ENCODE peak calls at places on chromosomes 5 and 9, in seven cellular contexts. B, N, O, S, E, W and G are unnamed samples. For H3K9me3, the result is how much of the 10 kb centered on the place peaks cover.

GRCh38 chr9:6243746-6244145 is 28.1 kb downstream of the IL33 start:
- DNase-seq in B (no peak), N (no peak), O (no peak), S (peak), E (no peak), W (no peak), G (no peak)

GRCh38 chr9:78031826-78032598 is 401 bp upstream of the GNAQ start:
- DNase-seq in B (peak), N (peak), O (peak), S (no peak), E (peak), W (no peak), G (peak)

GRCh38 chr5:144335561-144335960 is 164.9 kb downstream of the KCTD16 start:
- DNase-seq in B (no peak), N (no peak), O (no peak), S (peak), E (no peak), W (no peak), G (no peak)

GRCh38 chr5:51567636-51568035 is 184.4 kb downstream of the ISL1 start:
- DNase-seq in B (no peak), N (no peak), O (no peak), S (no peak), E (no peak), W (no peak), G (no peak)

GRCh38 chr5:18314192-18314778 is 680.0 kb downstream of the TAF11L14 start:
- DNase-seq in B (no peak), N (no peak), O (no peak), S (no peak), E (no peak), W (peak), G (no peak)

GRCh38 chr9:82601272-82601835 is 461.6 kb downstream of the RASEF start:
- DNase-seq in B (no peak), N (no peak), O (no peak), S (no peak), E (no peak), W (no peak), G (no peak)

GRCh38 chr5:153671653-153672346 is 181.3 kb downstream of the GRIA1 start:
- DNase-seq in B (no peak), N (no peak), O (no peak), S (no peak), E (no peak), W (no peak), G (no peak)

GRCh38 chr5:163473613-163474243 is 13.3 kb downstream of the HMMR start:
- DNase-seq in B (no peak), N (no peak), O (no peak), S (no peak), E (no peak), W (peak), G (no peak)

GRCh38 chr5:169080352-169080938 is 220.5 kb downstream of the SLIT3 start:
- DNase-seq in B (no peak), N (no peak), O (no peak), S (no peak), E (no peak), W (no peak), G (no peak)

GRCh38 chr9:91210318-91210717 is 151.4 kb downstream of the AUH start:
- DNase-seq in B (no peak), N (no peak), O (no peak), S (no peak), E (no peak), W (no peak), G (no peak)

GRCh38 chr9:110531776-110532175 is 47.8 kb downstream of the SVEP1 start:
- DNase-seq in B (no peak), N (no peak), O (no peak), S (no peak), E (no peak), W (no peak), G (no peak)

GRCh38 chr5:7261049-7261448 is 134.9 kb upstream of the ADCY2 start:
- DNase-seq in B (peak), N (no peak), O (no peak), S (no peak), E (peak), W (peak), G (no peak)

GRCh38 chr5:18920966-18921365 is 1067.0 kb downstream of the CDH18 start:
- DNase-seq in B (no peak), N (no peak), O (no peak), S (no peak), E (no peak), W (no peak), G (no peak)

GRCh38 chr9:129867138-129868032 is 32.1 kb downstream of the USP20 start:
- DNase-seq in B (no peak), N (no peak), O (no peak), S (no peak), E (peak), W (no peak), G (no peak)

GRCh38 chr9:89038354-89039091 is 47.3 kb downstream of the S1PR3 start:
- DNase-seq in B (no peak), N (peak), O (no peak), S (no peak), E (no peak), W (no peak), G (no peak)

GRCh38 chr5:40428129-40428528 is 251.6 kb upstream of the PTGER4 start:
- DNase-seq in B (no peak), N (peak), O (peak), S (no peak), E (no peak), W (no peak), G (no peak)

GRCh38 chr5:133599600-133599999 is 12.7 kb downstream of the FSTL4 start:
- DNase-seq in B (no peak), N (no peak), O (no peak), S (no peak), E (no peak), W (no peak), G (no peak)

GRCh38 chr5:133806847-133807246 is 161.6 kb downstream of the C5orf15 start:
- DNase-seq in B (no peak), N (no peak), O (no peak), S (no peak), E (no peak), W (no peak), G (no peak)

GRCh38 chr5:32598270-32598937 is 13.0 kb downstream of the SUB1 start:
- DNase-seq in B (no peak), N (no peak), O (no peak), S (no peak), E (no peak), W (no peak), G (no peak)

GRCh38 chr5:149756354-149756753 is 26.2 kb downstream of the PPARGC1B start:
- DNase-seq in B (no peak), N (no peak), O (peak), S (no peak), E (no peak), W (no peak), G (no peak)

GRCh38 chr9:35682520-35682919 is 7.2 kb downstream of the TPM2 start:
- DNase-seq in B (no peak), N (no peak), O (no peak), S (no peak), E (no peak), W (no peak), G (no peak)

GRCh38 chr9:68732405-68733020 is 27.5 kb downstream of the PIP5K1B start:
- DNase-seq in B (no peak), N (no peak), O (no peak), S (no peak), E (no peak), W (no peak), G (no peak)

GRCh38 chr9:69877852-69878507 is 57.4 kb downstream of the CFAP95 start:
- DNase-seq in B (no peak), N (no peak), O (no peak), S (no peak), E (no peak), W (peak), G (no peak)

GRCh38 chr5:33840927-33841547 is 50.8 kb downstream of the ADAMTS12 start:
- DNase-seq in B (no peak), N (no peak), O (no peak), S (peak), E (no peak), W (no peak), G (no peak)

GRCh38 chr9:71734953-71735352 is 33.4 kb downstream of the CEMIP2 start:
- DNase-seq in B (no peak), N (no peak), O (no peak), S (no peak), E (no peak), W (no peak), G (no peak)

GRCh38 chr5:65858316-65858715 is 68.1 kb upstream of the ERBIN start:
- DNase-seq in B (no peak), N (no peak), O (no peak), S (no peak), E (no peak), W (no peak), G (no peak)

GRCh38 chr5:94362857-94363256 is 255.5 kb downstream of the KIAA0825 start:
- DNase-seq in B (no peak), N (no peak), O (no peak), S (no peak), E (no peak), W (no peak), G (no peak)

GRCh38 chr5:137900925-137901817 is 11.9 kb downstream of the PKD2L2 start:
- DNase-seq in B (no peak), N (no peak), O (no peak), S (no peak), E (no peak), W (no peak), G (no peak)

GRCh38 chr5:80082731-80083114 is 47.6 kb downstream of the THBS4 start:
- DNase-seq in B (peak), N (peak), O (peak), S (no peak), E (peak), W (peak), G (peak)

GRCh38 chr9:38333047-38333446 is 59.5 kb upstream of the ALDH1B1 start:
- DNase-seq in B (no peak), N (no peak), O (no peak), S (no peak), E (no peak), W (no peak), G (no peak)

GRCh38 chr5:55700745-55701144 is 11.4 kb downstream of the SLC38A9 start:
- DNase-seq in B (no peak), N (no peak), O (no peak), S (no peak), E (no peak), W (no peak), G (no peak)

GRCh38 chr9:110655723-110656641 is 12.6 kb upstream of the MUSK start:
- DNase-seq in B (no peak), N (peak), O (peak), S (no peak), E (no peak), W (no peak), G (no peak)

GRCh38 chr9:96762562-96762961 is 15.3 kb downstream of the ZNF510 start:
- DNase-seq in B (no peak), N (no peak), O (no peak), S (no peak), E (no peak), W (no peak), G (no peak)
- H3K9me3 ChIP-seq in B (half or more), N (under half), O (half or more), S (half or more), E (half or more), W (half or more), G (half or more)

GRCh38 chr5:177300236-177300880 is 3.2 kb downstream of the RAB24 start:
- DNase-seq in B (no peak), N (peak), O (peak), S (peak), E (peak), W (peak), G (no peak)
- TF ChIP-seq CTCF in B (no peak), N (no peak), O (no peak), S (no peak), E (peak), W (peak), G (no peak)

DNA sequence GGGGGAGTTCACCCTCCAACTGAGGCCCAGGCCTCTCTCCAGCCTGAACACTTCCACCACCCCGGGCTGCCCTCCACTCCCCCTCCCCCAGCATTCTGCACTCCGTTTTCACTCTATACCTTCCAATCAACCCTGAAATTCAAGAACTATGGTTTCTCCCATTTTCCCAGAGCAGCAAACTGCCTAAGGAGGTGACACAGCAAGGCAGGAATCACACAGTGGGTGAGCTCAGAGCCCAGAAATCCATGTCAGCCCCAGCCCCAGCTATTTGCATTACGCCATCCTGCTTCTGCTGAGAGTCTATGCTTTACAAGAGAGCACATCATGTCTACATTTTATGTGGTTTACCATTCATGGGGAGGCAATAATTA is 12.0 kb downstream of the MSX2 start:
- DNase-seq in B (no peak), N (no peak), O (no peak), S (no peak), E (no peak), W (no peak), G (no peak)
- H3K9me3 ChIP-seq in B (under half), N (under half), O (under half), S (under half), E (under half), W (under half), G (under half)

DNA sequence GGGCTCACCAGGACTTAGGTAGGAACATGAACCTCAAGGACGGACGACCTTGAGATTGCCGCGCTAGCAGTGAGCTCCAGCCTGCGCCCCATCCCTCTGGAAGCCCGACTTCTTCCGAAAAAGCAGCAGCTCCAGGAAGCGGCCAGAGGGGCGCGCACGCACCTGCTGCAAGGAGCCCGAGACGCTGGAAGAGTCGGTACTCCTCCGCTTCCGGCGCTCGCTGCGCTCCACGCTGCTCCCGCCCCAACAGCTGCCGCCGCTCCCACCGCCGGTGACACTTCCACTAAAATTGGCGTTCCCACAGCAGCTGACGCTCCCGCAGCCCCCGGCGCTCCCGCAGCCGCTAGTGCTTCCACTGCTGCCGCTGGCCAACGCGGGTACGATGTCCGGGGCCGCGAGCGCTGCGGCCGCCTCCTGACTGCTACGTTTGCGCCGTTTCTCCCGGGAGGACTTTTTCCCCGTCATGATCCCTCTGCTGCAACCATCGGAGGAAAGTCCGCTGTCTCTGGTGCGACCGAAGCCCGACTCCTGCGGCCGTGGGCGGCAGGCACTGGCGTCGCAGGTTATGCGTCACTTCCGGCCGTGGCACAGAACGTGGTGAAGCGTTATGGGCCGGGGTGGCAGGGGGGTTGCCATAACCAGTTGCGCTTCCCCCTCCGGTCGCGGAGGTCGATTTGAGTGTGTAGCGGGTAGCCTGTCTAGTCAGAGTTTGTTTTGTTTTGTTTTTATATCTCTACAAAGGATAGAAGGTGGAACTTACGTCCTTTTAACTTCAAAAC is at the start of gene CAAP1:
- DNase-seq in B (peak), N (peak), O (peak), S (peak), E (peak), W (peak), G (peak)
- TF ChIP-seq CTCF in B (peak), N (peak), O (peak), S (peak), E (peak), W (peak), G (peak)

GRCh38 chr9:93750045-93750444 is 173.7 kb downstream of the PHF2 start:
- DNase-seq in B (no peak), N (no peak), O (no peak), S (no peak), E (no peak), W (no peak), G (no peak)
- H3K9me3 ChIP-seq in B (under half), N (under half), O (half or more), S (under half), E (under half), W (under half), G (under half)

DNA sequence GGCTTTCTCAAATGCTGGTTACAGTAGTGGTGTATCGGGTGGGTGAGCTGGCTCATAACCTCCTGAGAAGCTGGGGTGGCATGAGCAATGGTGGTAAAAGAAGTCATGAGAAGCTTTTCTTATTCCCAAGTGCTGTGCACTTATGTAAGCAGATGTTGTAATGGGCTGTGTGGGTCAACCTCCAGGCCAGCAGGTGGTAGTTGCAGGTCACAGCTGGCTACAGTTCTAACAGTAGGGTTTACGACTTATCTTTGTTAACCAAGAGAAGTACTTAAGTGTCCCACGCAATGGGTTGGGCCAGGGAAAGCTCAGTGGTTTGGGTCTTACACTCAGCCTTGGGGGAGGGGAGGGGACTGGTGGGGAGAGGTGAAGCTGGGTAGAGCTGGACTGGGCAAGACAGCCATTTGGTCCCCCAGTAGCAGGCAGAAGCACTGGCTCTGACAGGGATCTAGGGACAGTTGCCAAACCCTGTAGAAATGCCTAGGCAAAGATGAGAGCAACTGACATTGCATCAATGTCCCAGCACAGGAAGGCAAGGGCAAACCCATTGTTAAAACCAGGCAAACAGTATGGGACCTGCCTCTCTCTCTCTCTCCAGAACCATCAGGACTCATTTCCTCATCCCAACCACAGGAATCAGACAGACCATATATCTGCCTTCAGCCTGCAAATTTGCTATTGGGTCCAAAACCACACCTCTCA is 76.8 kb downstream of the RNF130 start:
- DNase-seq in B (no peak), N (no peak), O (no peak), S (no peak), E (no peak), W (no peak), G (no peak)
- TF ChIP-seq CTCF in B (no peak), N (no peak), O (no peak), S (no peak), E (no peak), W (no peak), G (no peak)

GRCh38 chr9:1184146-1184545 is 134.0 kb downstream of the DMRT2 start:
- DNase-seq in B (no peak), N (no peak), O (no peak), S (no peak), E (no peak), W (no peak), G (no peak)
- H3K9me3 ChIP-seq in B (under half), N (under half), O (under half), S (under half), E (under half), W (under half), G (under half)